ENCODE peak calls at places on chromosomes 3 and 15, in six cellular contexts. S is HFF-Myc; K is RWPE2; G is activated CD8-positive, alpha-beta T cell treated with anti-CD3 and anti-CD28 coated beads for 36 hours; F is fibroblast of pulmonary artery; O is heart left ventricle. D is an unnamed sample.

GRCh38 chr3:190155752-190156151 is 35.1 kb upstream of the P3H2 start:
- DNase-seq in F (no peak), K (peak), S (no peak), G (no peak), O (no peak), D (no peak)

GRCh38 chr3:197327701-197328100 is 29.3 kb upstream of the DLG1 start:
- DNase-seq in K (no peak), O (no peak), S (no peak), F (peak), G (no peak), D (no peak)

GRCh38 chr3:150074277-150074676 is 103.6 kb upstream of the PFN2 start:
- DNase-seq in O (no peak), G (no peak), F (no peak), S (no peak), K (no peak), D (no peak)

GRCh38 chr15:81001180-81002003 is 669 bp downstream of the TLNRD1 start:
- DNase-seq in S (no peak), G (peak), O (peak), F (peak), K (peak), D (peak)

GRCh38 chr15:64930778-64931240 is 19.1 kb downstream of the ANKDD1A start:
- DNase-seq in G (no peak), O (no peak), S (no peak), F (peak), K (peak), D (no peak)

GRCh38 chr3:167735233-167736107 is at the start of gene SERPINI1:
- DNase-seq in K (peak), G (peak), O (peak), S (peak), F (peak), D (peak)

GRCh38 chr3:151328298-151329036 is 882 bp downstream of the P2RY13 start:
- DNase-seq in F (peak), G (peak), S (no peak), O (no peak), K (no peak), D (no peak)

GRCh38 chr3:8529738-8530525 is 28.3 kb downstream of the LMCD1 start:
- DNase-seq in K (no peak), G (no peak), F (no peak), S (no peak), O (no peak), D (no peak)

GRCh38 chr3:25854214-25854613 is 64.3 kb downstream of the OXSM start:
- DNase-seq in O (no peak), G (no peak), S (no peak), K (no peak), F (peak), D (no peak)

GRCh38 chr15:68634531-68634930 is 55.7 kb downstream of the CORO2B start:
- DNase-seq in S (no peak), O (no peak), K (no peak), F (no peak), G (no peak), D (no peak)

GRCh38 chr3:195384952-195385351 is 57.9 kb downstream of the ACAP2 start:
- DNase-seq in G (no peak), O (no peak), K (no peak), F (peak), S (no peak), D (no peak)

GRCh38 chr15:42547926-42548257 is 701 bp downstream of the LRRC57 start:
- DNase-seq in S (peak), K (no peak), G (no peak), F (peak), O (no peak), D (no peak)

GRCh38 chr15:77589839-77590238 is 42.9 kb downstream of the LINGO1 start:
- DNase-seq in G (no peak), K (no peak), O (peak), F (no peak), S (no peak), D (no peak)

GRCh38 chr3:134315286-134316106 is 58.8 kb downstream of the AMOTL2 start:
- DNase-seq in F (peak), G (no peak), S (no peak), K (no peak), O (peak), D (peak)

GRCh38 chr3:184155644-184156521 is 706 bp downstream of the DVL3 start:
- DNase-seq in O (peak), F (no peak), G (peak), K (no peak), S (no peak), D (no peak)

GRCh38 chr3:42273351-42273750 is 7.4 kb upstream of the CCK start:
- DNase-seq in S (no peak), K (no peak), O (no peak), F (no peak), G (no peak), D (no peak)

GRCh38 chr3:194249323-194250103 is 101.6 kb downstream of the CPN2 start:
- DNase-seq in F (no peak), O (no peak), S (peak), G (no peak), K (no peak), D (no peak)

GRCh38 chr15:68994149-68994548 is 20.3 kb upstream of the NOX5 start:
- DNase-seq in S (no peak), F (peak), K (peak), O (no peak), G (no peak), D (no peak)

GRCh38 chr3:84066920-84067319 is 891.9 kb upstream of the CADM2 start:
- DNase-seq in G (no peak), O (no peak), K (no peak), S (no peak), F (no peak), D (no peak)

GRCh38 chr3:123658860-123659221 is 74.0 kb upstream of the HACD2 start:
- DNase-seq in K (no peak), F (no peak), G (no peak), S (no peak), O (no peak), D (no peak)

GRCh38 chr15:24627443-24627842 is 48.1 kb upstream of the NPAP1 start:
- DNase-seq in S (no peak), O (no peak), K (no peak), F (no peak), G (no peak), D (no peak)

GRCh38 chr3:145015243-145015642 is 1043.6 kb downstream of the DIPK2A start:
- DNase-seq in F (peak), S (no peak), K (no peak), G (no peak), O (no peak), D (no peak)

GRCh38 chr3:155007729-155008128 is 72.4 kb upstream of the MME start:
- DNase-seq in G (no peak), O (no peak), F (no peak), S (no peak), K (no peak), D (no peak)

GRCh38 chr3:193783166-193783896 is 190.3 kb downstream of the OPA1 start:
- DNase-seq in O (no peak), K (no peak), S (no peak), G (no peak), F (peak), D (no peak)

GRCh38 chr15:92845109-92845508 is 55.0 kb upstream of the CHD2 start:
- DNase-seq in G (no peak), K (no peak), S (no peak), O (no peak), F (peak), D (no peak)

GRCh38 chr3:132352556-132353143 is 35.4 kb downstream of the ACP3 start:
- DNase-seq in S (peak), F (peak), G (peak), K (no peak), O (peak), D (no peak)

GRCh38 chr15:31347067-31347975 is 20.7 kb downstream of the KLF13 start:
- DNase-seq in G (peak), K (no peak), O (peak), F (no peak), S (no peak), D (no peak)

DNA sequence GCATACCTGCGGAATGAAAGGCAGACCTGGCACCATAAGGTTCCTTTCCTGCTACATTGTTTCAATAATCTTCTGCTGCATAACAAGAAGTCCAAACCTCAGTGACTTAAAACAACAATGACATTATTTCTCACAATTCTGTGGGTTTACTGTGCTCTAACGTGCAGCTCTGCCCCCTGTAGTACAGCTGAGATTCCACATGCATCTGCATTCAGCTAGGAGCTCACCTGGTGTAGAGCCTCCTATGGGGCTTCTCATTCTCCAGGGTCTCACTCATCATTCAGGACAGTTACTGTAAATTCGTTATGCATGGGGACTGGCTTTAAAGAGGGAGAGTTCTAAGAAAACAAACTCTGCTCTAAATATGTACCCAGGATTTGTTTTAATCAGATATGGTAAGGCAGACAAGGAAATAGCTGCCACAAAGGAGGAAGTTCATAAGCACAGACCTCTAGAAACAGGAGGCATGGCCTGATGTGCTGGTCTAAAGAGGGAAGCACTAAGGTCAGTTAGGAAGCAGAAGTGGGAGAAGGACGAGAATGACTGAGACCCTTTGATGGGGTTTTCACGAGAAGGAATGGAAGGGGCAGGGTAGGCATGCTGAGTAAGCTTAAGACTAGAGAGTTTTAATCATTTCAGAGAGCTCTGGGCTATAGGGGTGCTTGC is 347.0 kb downstream of the NEK10 start:
- DNase-seq in O (no peak), G (no peak), K (no peak), F (no peak), S (no peak), D (no peak)
- TF ChIP-seq CTCF in O (no peak), G (no peak), K (no peak), F (no peak), S (no peak), D (no peak)

DNA sequence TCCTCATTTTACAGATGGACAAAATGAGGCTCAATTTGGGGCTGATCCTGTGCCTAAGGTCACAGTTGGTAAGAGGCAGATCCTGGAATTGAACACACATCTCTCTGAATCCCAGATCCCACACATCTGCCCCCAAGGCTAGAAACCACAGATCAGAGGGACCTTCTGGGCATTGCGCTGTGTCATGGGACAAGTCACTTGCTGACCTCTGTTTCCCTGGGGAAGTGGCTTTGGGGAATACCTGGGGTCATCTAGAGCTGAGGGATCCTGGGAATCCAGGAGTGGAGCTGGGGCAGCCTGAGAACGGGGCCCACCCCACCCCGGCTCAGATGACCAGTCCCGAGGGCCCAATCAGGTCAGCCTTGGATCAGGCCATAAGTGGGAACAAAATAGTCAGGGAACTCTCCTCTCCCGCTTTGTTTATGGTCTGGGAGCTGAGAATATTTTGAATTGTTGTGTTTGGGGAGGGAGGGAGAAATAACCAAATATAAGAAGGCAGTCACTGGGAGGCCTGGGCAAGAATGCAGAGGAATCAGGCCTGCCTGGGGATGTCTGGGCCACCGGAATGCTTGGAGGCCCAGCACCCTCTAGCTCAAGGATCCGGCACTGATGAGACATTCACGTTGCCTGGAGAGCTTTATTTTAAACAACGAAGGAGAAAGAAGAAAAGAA is 8.8 kb upstream of the SLC6A6 start:
- DNase-seq in O (no peak), S (no peak), G (no peak), K (no peak), F (no peak), D (no peak)
- TF ChIP-seq CTCF in O (no peak), S (no peak), G (no peak), K (no peak), F (no peak), D (peak)

GRCh38 chr3:58531555-58531954 is 5.4 kb downstream of the ACOX2 start:
- DNase-seq in K (no peak), G (no peak), F (no peak), O (no peak), S (no peak), D (no peak)

GRCh38 chr3:58529516-58530353 is 7.3 kb downstream of the ACOX2 start:
- DNase-seq in K (no peak), S (no peak), G (peak), O (no peak), F (peak), D (no peak)

GRCh38 chr3:58530354-58530865 is 6.6 kb downstream of the ACOX2 start:
- DNase-seq in G (no peak), K (no peak), F (no peak), S (no peak), O (no peak), D (no peak)

GRCh38 chr3:58532794-58533220 is 4.2 kb downstream of the ACOX2 start:
- DNase-seq in K (no peak), O (peak), F (peak), G (peak), S (no peak), D (no peak)

DNA sequence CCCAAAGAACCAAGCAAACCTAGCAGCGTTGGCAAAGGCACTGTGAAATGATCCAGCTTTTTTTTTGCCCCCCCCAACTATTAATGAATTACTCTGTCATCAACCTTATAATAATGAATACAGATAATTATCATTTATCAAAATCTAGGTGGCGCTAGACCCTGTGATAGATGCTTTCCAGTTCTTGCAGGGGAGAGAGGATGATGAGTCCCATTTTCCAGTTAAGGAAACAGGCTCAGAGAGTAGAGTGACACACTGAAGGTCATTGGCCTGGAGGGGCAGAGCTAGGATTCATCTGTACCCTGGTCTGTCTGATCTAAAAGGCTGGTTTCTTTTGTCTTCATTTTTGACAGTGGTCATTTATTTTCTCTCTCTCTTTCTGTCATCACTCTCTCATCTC is 5.0 kb downstream of the ACOX2 start:
- DNase-seq in O (no peak), K (no peak), S (no peak), F (no peak), G (no peak), D (no peak)
- TF ChIP-seq CTCF in O (no peak), K (no peak), S (peak), F (no peak), G (no peak), D (no peak)

DNA sequence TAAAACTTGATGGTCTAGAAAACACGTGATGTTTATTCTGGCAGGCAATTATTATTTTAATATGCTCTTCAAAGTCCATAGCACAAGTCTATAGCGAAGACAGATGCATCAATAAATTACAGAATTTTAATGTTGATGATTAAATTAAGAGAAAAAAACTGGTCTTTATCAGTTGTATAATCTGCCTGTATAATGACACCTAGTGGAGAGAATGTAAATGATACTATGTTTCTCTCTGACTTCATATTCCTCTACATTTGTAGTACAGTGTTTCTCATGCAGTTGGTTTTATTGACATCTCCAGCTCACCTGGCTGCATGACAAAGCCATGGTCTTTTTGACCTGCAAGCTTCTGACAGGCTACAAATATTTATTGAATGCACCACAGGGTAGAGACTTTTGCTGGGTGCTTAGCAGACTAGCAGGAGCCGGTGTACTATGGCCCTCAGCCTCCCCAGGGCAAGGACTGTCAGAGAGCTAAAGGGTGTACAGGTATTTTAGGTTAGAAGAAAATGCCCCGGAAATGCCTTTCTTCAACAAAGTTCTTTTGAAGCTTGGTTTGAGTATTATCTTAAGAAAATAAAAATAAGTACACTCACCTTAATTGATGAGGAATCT is 289.9 kb downstream of the GAP43 start:
- DNase-seq in G (no peak), F (no peak), O (no peak), S (peak), K (no peak), D (no peak)
- TF ChIP-seq CTCF in G (peak), F (peak), O (no peak), S (no peak), K (peak), D (peak)

GRCh38 chr3:76646921-76647562 is 392.9 kb upstream of the ROBO2 start:
- DNase-seq in K (no peak), S (no peak), G (no peak), F (no peak), O (no peak), D (no peak)
- TF ChIP-seq CTCF in K (no peak), S (no peak), G (peak), F (no peak), O (no peak), D (peak)

GRCh38 chr3:192336286-192336685 is 391.1 kb downstream of the FGF12 start:
- DNase-seq in O (no peak), S (no peak), K (no peak), G (no peak), F (peak), D (no peak)
- TF ChIP-seq CTCF in O (no peak), S (no peak), K (peak), G (no peak), F (no peak), D (peak)

GRCh38 chr3:126621627-126622345 is 33.1 kb downstream of the TXNRD3 start:
- DNase-seq in G (no peak), S (peak), K (no peak), F (peak), O (no peak), D (no peak)
- TF ChIP-seq CTCF in G (no peak), S (no peak), K (no peak), F (no peak), O (no peak), D (no peak)

DNA sequence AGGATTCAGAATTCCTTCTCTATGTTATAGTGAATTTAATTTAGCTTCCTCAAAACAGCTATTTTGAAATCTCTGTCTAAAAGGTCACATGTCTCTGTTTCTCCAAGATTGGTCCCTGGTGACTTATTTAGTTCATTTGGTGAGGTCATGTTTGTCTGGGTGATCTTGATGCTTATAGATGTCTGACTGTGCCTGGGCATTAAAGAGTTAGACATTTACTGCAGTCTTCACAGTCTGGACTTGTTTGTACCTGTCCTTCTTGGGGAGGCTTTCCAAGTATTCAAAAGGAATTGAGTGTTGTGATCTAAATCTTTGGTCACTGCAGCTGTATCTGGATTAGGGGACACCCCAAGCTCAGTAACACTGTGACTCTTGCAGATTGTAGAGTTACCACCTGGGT is 169.5 kb upstream of the C2CD4B start:
- DNase-seq in O (no peak), G (no peak), F (no peak), S (no peak), K (no peak), D (no peak)
- TF ChIP-seq CTCF in O (no peak), G (no peak), F (no peak), S (no peak), K (no peak), D (no peak)

GRCh38 chr15:39153058-39153457 is 427.8 kb upstream of the THBS1 start:
- DNase-seq in K (no peak), O (no peak), F (no peak), G (no peak), S (no peak), D (no peak)

GRCh38 chr15:39153718-39154117 is 427.2 kb upstream of the THBS1 start:
- DNase-seq in K (no peak), S (no peak), G (no peak), F (no peak), O (no peak), D (no peak)

GRCh38 chr15:39156166-39156565 is 424.7 kb upstream of the THBS1 start:
- DNase-seq in S (no peak), G (no peak), F (no peak), K (no peak), O (peak), D (no peak)

GRCh38 chr15:39154136-39154770 is 426.6 kb upstream of the THBS1 start:
- DNase-seq in G (no peak), F (no peak), S (no peak), K (no peak), O (no peak), D (no peak)

GRCh38 chr15:39154776-39155175 is 426.1 kb upstream of the THBS1 start:
- DNase-seq in F (no peak), K (no peak), G (no peak), O (no peak), S (no peak), D (no peak)
- TF ChIP-seq CTCF in F (no peak), K (no peak), G (no peak), O (no peak), S (no peak), D (no peak)